ENCODE peak calls at places on chromosome 6, in ten cellular contexts. One of them, this sample, is unnamed.

GRCh38 chr6:169234634-169235033 is 19.0 kb downstream of the THBS2 start:
- DNase-seq in suprapubic skin: peak; percentile 48
- DNase-seq in SK-N-SH: no peak
- DNase-seq in K562: no peak
- DNase-seq in HepG2: no peak
- DNase-seq in A549: no peak
- DNase-seq in upper lobe of left lung: no peak
- DNase-seq in tibial nerve: no peak
- DNase-seq in H1: no peak
- DNase-seq in transverse colon: no peak
- DNase-seq in this sample: no peak

GRCh38 chr6:35206346-35206745 is 7.4 kb upstream of the SCUBE3 start:
- DNase-seq in SK-N-SH: no peak
- DNase-seq in transverse colon: no peak
- DNase-seq in H1: no peak
- DNase-seq in tibial nerve: no peak
- DNase-seq in K562: no peak
- DNase-seq in suprapubic skin: no peak
- DNase-seq in HepG2: no peak
- DNase-seq in upper lobe of left lung: no peak
- DNase-seq in A549: no peak
- DNase-seq in this sample: no peak

GRCh38 chr6:152680151-152680550 is 17.5 kb upstream of the MYCT1 start:
- DNase-seq in HepG2: no peak
- DNase-seq in K562: no peak
- DNase-seq in tibial nerve: no peak
- DNase-seq in upper lobe of left lung: no peak
- DNase-seq in SK-N-SH: no peak
- DNase-seq in H1: no peak
- DNase-seq in A549: no peak
- DNase-seq in transverse colon: no peak
- DNase-seq in suprapubic skin: no peak
- DNase-seq in this sample: no peak

GRCh38 chr6:102907181-102907580 is 1513.7 kb downstream of the GRIK2 start:
- DNase-seq in A549: no peak
- DNase-seq in tibial nerve: no peak
- DNase-seq in H1: peak; percentile 7
- DNase-seq in transverse colon: no peak
- DNase-seq in SK-N-SH: no peak
- DNase-seq in HepG2: no peak
- DNase-seq in upper lobe of left lung: no peak
- DNase-seq in K562: no peak
- DNase-seq in suprapubic skin: no peak
- DNase-seq in this sample: no peak

GRCh38 chr6:107080036-107080435 is 35.3 kb downstream of the BEND3 start:
- DNase-seq in SK-N-SH: no peak
- DNase-seq in HepG2: peak; percentile 17
- DNase-seq in A549: no peak
- DNase-seq in upper lobe of left lung: no peak
- DNase-seq in H1: no peak
- DNase-seq in transverse colon: no peak
- DNase-seq in tibial nerve: no peak
- DNase-seq in K562: no peak
- DNase-seq in suprapubic skin: no peak
- DNase-seq in this sample: no peak

GRCh38 chr6:7139835-7140470 is 32.2 kb downstream of the RREB1 start:
- DNase-seq in upper lobe of left lung: no peak
- DNase-seq in SK-N-SH: no peak
- DNase-seq in A549: no peak
- DNase-seq in K562: peak; percentile 73
- DNase-seq in HepG2: peak; percentile 97
- DNase-seq in tibial nerve: no peak
- DNase-seq in H1: no peak
- DNase-seq in suprapubic skin: no peak
- DNase-seq in transverse colon: no peak
- DNase-seq in this sample: no peak

GRCh38 chr6:14945461-14946210 is 300.2 kb upstream of the JARID2 start:
- DNase-seq in transverse colon: no peak
- DNase-seq in K562: no peak
- DNase-seq in tibial nerve: no peak
- DNase-seq in H1: no peak
- DNase-seq in upper lobe of left lung: no peak
- DNase-seq in A549: no peak
- DNase-seq in HepG2: no peak
- DNase-seq in SK-N-SH: no peak
- DNase-seq in suprapubic skin: no peak
- DNase-seq in this sample: no peak

GRCh38 chr6:119243037-119243436 is 106.5 kb downstream of the MAN1A1 start:
- DNase-seq in transverse colon: no peak
- DNase-seq in H1: no peak
- DNase-seq in tibial nerve: no peak
- DNase-seq in K562: no peak
- DNase-seq in upper lobe of left lung: no peak
- DNase-seq in suprapubic skin: no peak
- DNase-seq in SK-N-SH: no peak
- DNase-seq in A549: no peak
- DNase-seq in HepG2: no peak
- DNase-seq in this sample: no peak

GRCh38 chr6:130995783-130996447 is 67.1 kb downstream of the EPB41L2 start:
- DNase-seq in transverse colon: no peak
- DNase-seq in suprapubic skin: no peak
- DNase-seq in upper lobe of left lung: no peak
- DNase-seq in A549: no peak
- DNase-seq in HepG2: no peak
- DNase-seq in H1: no peak
- DNase-seq in K562: no peak
- DNase-seq in tibial nerve: no peak
- DNase-seq in SK-N-SH: no peak
- DNase-seq in this sample: no peak

GRCh38 chr6:101607286-101607685 is 213.8 kb downstream of the GRIK2 start:
- DNase-seq in H1: no peak
- DNase-seq in suprapubic skin: no peak
- DNase-seq in tibial nerve: no peak
- DNase-seq in K562: no peak
- DNase-seq in SK-N-SH: no peak
- DNase-seq in A549: no peak
- DNase-seq in HepG2: no peak
- DNase-seq in upper lobe of left lung: no peak
- DNase-seq in transverse colon: no peak
- DNase-seq in this sample: no peak

DNA sequence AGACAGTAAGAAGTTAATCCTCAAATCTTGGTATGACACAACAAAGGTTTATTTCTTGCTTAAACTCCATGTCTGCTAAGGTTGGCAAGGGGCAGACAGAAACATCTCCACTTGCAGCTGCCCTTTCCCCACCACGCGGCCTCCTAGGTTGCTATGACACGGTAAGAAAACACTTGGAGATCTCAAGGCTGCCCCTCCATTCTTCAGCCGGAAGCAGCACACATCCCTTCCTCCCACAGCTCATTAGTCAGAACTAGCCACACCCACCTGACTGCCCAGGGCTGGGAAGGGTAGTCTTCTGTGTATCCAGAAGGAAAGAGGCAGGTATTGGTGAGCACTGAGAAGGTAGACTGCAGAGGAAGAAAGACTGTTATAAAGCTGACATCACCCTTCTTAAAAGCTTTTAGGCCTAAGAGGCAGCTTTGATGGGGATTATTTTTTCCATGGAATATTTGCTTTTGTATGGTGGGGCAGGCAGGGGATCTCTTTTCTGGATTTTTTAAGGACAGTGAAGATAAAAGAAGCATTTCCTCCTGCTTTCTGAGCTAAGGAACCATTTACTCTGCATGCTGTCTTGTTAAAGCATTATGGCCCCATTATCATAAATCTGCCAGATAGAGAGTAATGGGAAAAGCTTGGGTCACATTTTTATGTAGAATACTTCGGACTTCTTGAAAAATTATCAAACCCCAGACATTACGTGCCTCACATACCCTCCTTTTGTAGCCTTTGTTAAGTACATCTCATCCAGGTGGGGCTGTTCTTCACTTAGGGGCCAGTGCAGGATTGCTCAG is 41.6 kb downstream of the MRAP2 start:
- DNase-seq in upper lobe of left lung: no peak
- DNase-seq in SK-N-SH: no peak
- DNase-seq in K562: peak; percentile 84
- DNase-seq in A549: no peak
- DNase-seq in suprapubic skin: no peak
- DNase-seq in tibial nerve: no peak
- DNase-seq in transverse colon: no peak
- DNase-seq in H1: no peak
- DNase-seq in HepG2: no peak
- DNase-seq in this sample: no peak
- TF ChIP-seq EP300 in upper lobe of left lung: no peak
- TF ChIP-seq EP300 in SK-N-SH: no peak
- TF ChIP-seq EP300 in K562: no peak
- TF ChIP-seq EP300 in A549: no peak
- TF ChIP-seq EP300 in suprapubic skin: no peak
- TF ChIP-seq EP300 in tibial nerve: no peak
- TF ChIP-seq EP300 in transverse colon: no peak
- TF ChIP-seq EP300 in H1: no peak
- TF ChIP-seq EP300 in HepG2: no peak
- TF ChIP-seq EP300 in this sample: no peak

DNA sequence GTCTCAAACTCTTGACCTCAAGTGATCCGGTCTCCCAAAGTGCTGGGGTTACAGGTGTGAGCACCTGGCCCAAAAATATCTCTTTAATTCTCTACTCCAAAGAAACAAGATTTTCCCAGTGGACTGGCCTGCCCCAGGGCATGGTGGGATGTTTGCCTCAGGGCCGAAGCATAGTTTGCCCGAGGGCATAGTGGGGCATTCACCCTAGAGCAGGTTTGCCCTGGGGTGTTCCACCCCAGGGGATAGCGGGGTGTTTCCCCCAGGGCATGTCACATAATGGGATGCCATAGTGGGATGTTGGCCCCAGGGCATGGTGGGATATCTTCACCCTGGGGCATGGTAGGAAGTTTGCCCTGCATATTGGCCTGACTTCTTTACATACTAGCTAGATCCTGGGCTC is 97.2 kb downstream of the VEGFA start:
- DNase-seq in suprapubic skin: no peak
- DNase-seq in A549: no peak
- DNase-seq in tibial nerve: no peak
- DNase-seq in HepG2: no peak
- DNase-seq in upper lobe of left lung: no peak
- DNase-seq in H1: no peak
- DNase-seq in transverse colon: no peak
- DNase-seq in K562: no peak
- DNase-seq in SK-N-SH: no peak
- DNase-seq in this sample: no peak
- H3K4me1 ChIP-seq in suprapubic skin: no peaks in the 10 kb centered on the region
- H3K4me1 ChIP-seq in A549: no peaks in the 10 kb centered on the region
- H3K4me1 ChIP-seq in tibial nerve: no peaks in the 10 kb centered on the region
- H3K4me1 ChIP-seq in HepG2: peaks cover 19% of the 10 kb centered on the region
- H3K4me1 ChIP-seq in upper lobe of left lung: peaks cover 13% of the 10 kb centered on the region
- H3K4me1 ChIP-seq in H1: peaks cover 13% of the 10 kb centered on the region
- H3K4me1 ChIP-seq in transverse colon: no peaks in the 10 kb centered on the region
- H3K4me1 ChIP-seq in K562: peaks cover 27% of the 10 kb centered on the region
- H3K4me1 ChIP-seq in SK-N-SH: no peaks in the 10 kb centered on the region
- H3K4me1 ChIP-seq in this sample: no peaks in the 10 kb centered on the region

GRCh38 chr6:45946352-45946751 is 69.3 kb downstream of the CLIC5 start:
- DNase-seq in HepG2: peak; percentile 25
- DNase-seq in K562: peak; percentile 34
- DNase-seq in upper lobe of left lung: no peak
- DNase-seq in suprapubic skin: no peak
- DNase-seq in A549: no peak
- DNase-seq in tibial nerve: peak; percentile 26
- DNase-seq in transverse colon: no peak
- DNase-seq in H1: no peak
- DNase-seq in SK-N-SH: peak; percentile 44
- DNase-seq in this sample: peak; percentile 55
- TF ChIP-seq EP300 in HepG2: no peak
- TF ChIP-seq EP300 in K562: no peak
- TF ChIP-seq EP300 in upper lobe of left lung: no peak
- TF ChIP-seq EP300 in suprapubic skin: no peak
- TF ChIP-seq EP300 in A549: no peak
- TF ChIP-seq EP300 in tibial nerve: no peak
- TF ChIP-seq EP300 in transverse colon: no peak
- TF ChIP-seq EP300 in H1: no peak
- TF ChIP-seq EP300 in SK-N-SH: no peak
- TF ChIP-seq EP300 in this sample: no peak

GRCh38 chr6:154383273-154383672 is 26.7 kb upstream of the IPCEF1 start:
- DNase-seq in A549: no peak
- DNase-seq in K562: no peak
- DNase-seq in tibial nerve: no peak
- DNase-seq in SK-N-SH: no peak
- DNase-seq in suprapubic skin: no peak
- DNase-seq in upper lobe of left lung: no peak
- DNase-seq in transverse colon: no peak
- DNase-seq in H1: no peak
- DNase-seq in HepG2: no peak
- DNase-seq in this sample: no peak
- H3K4me1 ChIP-seq in A549: peaks cover 17% of the 10 kb centered on the region
- H3K4me1 ChIP-seq in K562: no peaks in the 10 kb centered on the region
- H3K4me1 ChIP-seq in tibial nerve: no peaks in the 10 kb centered on the region
- H3K4me1 ChIP-seq in SK-N-SH: peaks cover 6% of the 10 kb centered on the region
- H3K4me1 ChIP-seq in suprapubic skin: no peaks in the 10 kb centered on the region
- H3K4me1 ChIP-seq in upper lobe of left lung: no peaks in the 10 kb centered on the region
- H3K4me1 ChIP-seq in transverse colon: no peaks in the 10 kb centered on the region
- H3K4me1 ChIP-seq in H1: peaks cover 3% of the 10 kb centered on the region
- H3K4me1 ChIP-seq in HepG2: peaks cover 18% of the 10 kb centered on the region
- H3K4me1 ChIP-seq in this sample: no peaks in the 10 kb centered on the region

DNA sequence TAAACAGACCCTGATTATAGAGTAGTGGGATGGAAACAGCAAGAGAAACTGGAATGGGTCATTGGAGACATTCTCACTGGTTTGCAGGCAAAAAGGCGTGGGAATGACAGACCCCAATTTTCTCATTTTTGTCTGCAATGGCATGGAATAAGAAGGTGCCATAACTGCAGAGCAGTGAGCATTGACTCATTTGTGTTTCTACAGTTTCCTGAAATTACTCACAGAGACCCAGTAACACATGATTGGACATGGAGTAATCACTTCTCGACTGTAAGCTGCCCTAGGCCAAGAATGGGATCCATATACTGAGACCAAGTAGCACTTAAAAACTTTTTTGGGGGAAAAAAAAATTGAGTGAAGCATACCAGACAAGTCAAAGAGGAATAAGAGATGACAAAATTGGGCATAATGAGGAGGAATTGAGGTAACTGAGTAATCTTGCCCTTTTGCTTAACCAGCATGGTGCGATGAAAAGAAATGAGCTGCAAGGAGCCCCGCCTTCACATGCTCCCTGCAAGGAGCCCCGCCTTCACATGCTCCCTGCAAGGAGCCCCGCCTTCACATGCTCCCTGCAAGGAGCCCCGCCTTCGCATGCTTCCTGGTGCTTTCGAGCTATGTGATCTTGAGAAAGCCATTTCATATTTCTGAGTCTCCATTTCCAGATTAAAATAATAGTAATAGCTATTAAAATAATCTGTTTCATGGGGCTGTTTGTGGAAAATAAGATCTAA is 44.2 kb downstream of the NHSL1 start:
- DNase-seq in HepG2: no peak
- DNase-seq in suprapubic skin: no peak
- DNase-seq in tibial nerve: no peak
- DNase-seq in SK-N-SH: no peak
- DNase-seq in upper lobe of left lung: peak; percentile 80
- DNase-seq in A549: peak; percentile 8
- DNase-seq in transverse colon: peak; percentile 85
- DNase-seq in H1: no peak
- DNase-seq in K562: peak; percentile 15
- DNase-seq in this sample: no peak
- TF ChIP-seq EP300 in HepG2: no peak
- TF ChIP-seq EP300 in suprapubic skin: no peak
- TF ChIP-seq EP300 in tibial nerve: no peak
- TF ChIP-seq EP300 in SK-N-SH: no peak
- TF ChIP-seq EP300 in upper lobe of left lung: no peak
- TF ChIP-seq EP300 in A549: no peak
- TF ChIP-seq EP300 in transverse colon: no peak
- TF ChIP-seq EP300 in H1: no peak
- TF ChIP-seq EP300 in K562: no peak
- TF ChIP-seq EP300 in this sample: no peak